ENCODE peak calls at places on chromosomes 1 and 21, in nine cellular contexts. One of them, this sample, is unnamed.

GRCh38 chr1:179586107-179586823 is 5.4 kb upstream of the TDRD5 start:
- DNase-seq in GM10248: no peak
- DNase-seq in SK-MEL-5: peak; percentile 32
- DNase-seq in heart left ventricle: peak; percentile 25
- DNase-seq in nucleus accumbens: peak; percentile 60
- DNase-seq in fibroblast of lung: peak; percentile 42
- DNase-seq in Peyer's patch: no peak
- DNase-seq in NCI-H1105: peak; percentile 82
- DNase-seq in RWPE1: no peak
- DNase-seq in this sample: peak; percentile 85

GRCh38 chr1:1014896-1015681 is 1.8 kb downstream of the ISG15 start:
- DNase-seq in GM10248: no peak
- DNase-seq in SK-MEL-5: no peak
- DNase-seq in heart left ventricle: no peak
- DNase-seq in nucleus accumbens: no peak
- DNase-seq in fibroblast of lung: no peak
- DNase-seq in Peyer's patch: no peak
- DNase-seq in NCI-H1105: no peak
- DNase-seq in RWPE1: no peak
- DNase-seq in this sample: no peak

GRCh38 chr1:230843503-230844309 is 24.6 kb downstream of the C1orf198 start:
- DNase-seq in GM10248: no peak
- DNase-seq in SK-MEL-5: no peak
- DNase-seq in heart left ventricle: no peak
- DNase-seq in nucleus accumbens: no peak
- DNase-seq in fibroblast of lung: no peak
- DNase-seq in Peyer's patch: no peak
- DNase-seq in NCI-H1105: no peak
- DNase-seq in RWPE1: no peak
- DNase-seq in this sample: no peak

GRCh38 chr1:186903374-186904129 is 74.8 kb downstream of the PLA2G4A start:
- DNase-seq in GM10248: no peak
- DNase-seq in SK-MEL-5: no peak
- DNase-seq in heart left ventricle: no peak
- DNase-seq in nucleus accumbens: no peak
- DNase-seq in fibroblast of lung: no peak
- DNase-seq in Peyer's patch: no peak
- DNase-seq in NCI-H1105: no peak
- DNase-seq in RWPE1: no peak
- DNase-seq in this sample: no peak

GRCh38 chr1:59092126-59092525 is 204.8 kb upstream of the FGGY start:
- DNase-seq in GM10248: no peak
- DNase-seq in SK-MEL-5: no peak
- DNase-seq in heart left ventricle: no peak
- DNase-seq in nucleus accumbens: no peak
- DNase-seq in fibroblast of lung: peak; percentile 58
- DNase-seq in Peyer's patch: no peak
- DNase-seq in NCI-H1105: no peak
- DNase-seq in RWPE1: no peak
- DNase-seq in this sample: no peak

GRCh38 chr1:39642796-39643195 is 3.4 kb upstream of the HEYL start:
- DNase-seq in GM10248: no peak
- DNase-seq in SK-MEL-5: peak; percentile 20
- DNase-seq in heart left ventricle: no peak
- DNase-seq in nucleus accumbens: no peak
- DNase-seq in fibroblast of lung: peak; percentile 36
- DNase-seq in Peyer's patch: no peak
- DNase-seq in NCI-H1105: no peak
- DNase-seq in RWPE1: no peak
- DNase-seq in this sample: no peak

GRCh38 chr21:32794643-32795042 is 23.1 kb upstream of the PAXBP1 start:
- DNase-seq in GM10248: no peak
- DNase-seq in SK-MEL-5: peak; percentile 59
- DNase-seq in heart left ventricle: no peak
- DNase-seq in nucleus accumbens: peak; percentile 31
- DNase-seq in fibroblast of lung: peak; percentile 29
- DNase-seq in Peyer's patch: no peak
- DNase-seq in NCI-H1105: no peak
- DNase-seq in RWPE1: no peak
- DNase-seq in this sample: no peak

GRCh38 chr1:235275223-235275622 is 52.8 kb downstream of the ARID4B start:
- DNase-seq in GM10248: peak; percentile 62
- DNase-seq in SK-MEL-5: no peak
- DNase-seq in heart left ventricle: no peak
- DNase-seq in nucleus accumbens: no peak
- DNase-seq in fibroblast of lung: no peak
- DNase-seq in Peyer's patch: no peak
- DNase-seq in NCI-H1105: no peak
- DNase-seq in RWPE1: no peak
- DNase-seq in this sample: no peak

This sample was measured in stomach.